ENCODE peak calls at places on chromosomes 3 and 15, in five cellular contexts. K is endothelial cell, T is RWPE1, S is psoas muscle, B is mesothelial cell of epicardium. E is an unnamed sample.

GRCh38 chr3:130258532-130258952 is 86.9 kb upstream of the COL6A5 start:
- DNase-seq in K (no peak), T (no peak), S (peak), B (no peak), E (no peak)

GRCh38 chr3:5057857-5058324 is 64.2 kb upstream of the ARL8B start:
- DNase-seq in K (peak), T (peak), S (peak), B (no peak), E (no peak)

GRCh38 chr3:190053919-190054672 is 66.6 kb downstream of the P3H2 start:
- DNase-seq in K (no peak), T (peak), S (no peak), B (no peak), E (no peak)

GRCh38 chr3:174810256-174810655 is 48.9 kb upstream of the NAALADL2 start:
- DNase-seq in K (no peak), T (no peak), S (no peak), B (no peak), E (no peak)

GRCh38 chr15:69388259-69388658 is 25.9 kb upstream of the KIF23 start:
- DNase-seq in K (no peak), T (peak), S (no peak), B (no peak), E (no peak)

GRCh38 chr15:84631706-84632272 is 22.3 kb downstream of the WDR73 start:
- DNase-seq in K (no peak), T (no peak), S (no peak), B (no peak), E (no peak)

GRCh38 chr15:57031605-57032004 is 113.2 kb downstream of the TCF12 start:
- DNase-seq in K (peak), T (no peak), S (no peak), B (no peak), E (no peak)

GRCh38 chr3:57983734-57984518 is 24.3 kb upstream of the FLNB start:
- DNase-seq in K (no peak), T (peak), S (peak), B (no peak), E (no peak)

GRCh38 chr15:55791576-55792400 is 48.8 kb upstream of the PRTG start:
- DNase-seq in K (no peak), T (peak), S (no peak), B (no peak), E (no peak)

GRCh38 chr3:64651791-64652241 is 36.0 kb downstream of the ADAMTS9 start:
- DNase-seq in K (no peak), T (no peak), S (no peak), B (no peak), E (no peak)

GRCh38 chr3:45631486-45631885 is 36.9 kb downstream of the LIMD1 start:
- DNase-seq in K (peak), T (no peak), S (no peak), B (no peak), E (no peak)

GRCh38 chr3:9100132-9100894 is 137.0 kb upstream of the RAD18 start:
- DNase-seq in K (no peak), T (no peak), S (no peak), B (no peak), E (no peak)

GRCh38 chr15:85419200-85419599 is 38.8 kb downstream of the AKAP13 start:
- DNase-seq in K (no peak), T (peak), S (no peak), B (no peak), E (no peak)

GRCh38 chr15:84734794-84735479 is 13.5 kb upstream of the ZNF592 start:
- DNase-seq in K (peak), T (no peak), S (no peak), B (peak), E (no peak)

GRCh38 chr3:58249358-58250092 is 11.9 kb downstream of the ABHD6 start:
- DNase-seq in K (no peak), T (no peak), S (no peak), B (no peak), E (no peak)

GRCh38 chr15:67458449-67458848 is 62.5 kb upstream of the C15orf61 start:
- DNase-seq in K (no peak), T (no peak), S (no peak), B (no peak), E (no peak)

GRCh38 chr3:81443948-81444347 is 317.5 kb downstream of the GBE1 start:
- DNase-seq in K (no peak), T (peak), S (no peak), B (no peak), E (no peak)

GRCh38 chr15:90957105-90957790 is 2.6 kb downstream of the RCCD1 start:
- DNase-seq in K (peak), T (peak), S (no peak), B (no peak), E (no peak)

GRCh38 chr3:115788921-115789470 is 165.7 kb downstream of the GAP43 start:
- DNase-seq in K (no peak), T (peak), S (no peak), B (no peak), E (no peak)

GRCh38 chr3:10459954-10460754 is 45.2 kb downstream of the ATP2B2 start:
- DNase-seq in K (peak), T (peak), S (peak), B (peak), E (peak)

GRCh38 chr3:124885466-124886167 is 1.5 kb downstream of the ITGB5 start:
- DNase-seq in K (no peak), T (no peak), S (no peak), B (no peak), E (no peak)

DNA sequence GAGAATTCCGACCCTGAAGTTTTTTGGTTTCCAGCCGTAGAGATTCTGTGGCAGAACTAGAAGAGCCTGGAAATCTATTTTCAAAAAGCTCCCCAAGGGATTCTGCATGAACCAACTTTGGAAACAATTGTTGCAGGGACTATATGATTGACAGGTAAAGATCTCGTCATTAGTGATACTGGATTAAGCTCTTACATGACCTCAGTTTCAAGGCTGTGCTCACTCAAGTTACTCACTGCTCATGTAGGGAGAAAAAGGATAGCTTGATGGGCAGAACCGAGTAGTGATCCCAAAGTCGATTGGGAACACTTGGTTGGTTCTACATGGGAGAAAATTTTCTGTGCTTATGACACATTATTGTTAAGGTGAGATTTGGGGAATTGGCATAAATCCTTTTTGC is 142.3 kb upstream of the RASGRP1 start:
- DNase-seq in K (no peak), T (peak), S (no peak), B (no peak), E (no peak)
- TF ChIP-seq CTCF in K (no peak), T (no peak), S (no peak), B (no peak), E (no peak)

GRCh38 chr3:15798533-15799245 is 910 bp upstream of the ANKRD28 start:
- DNase-seq in K (no peak), T (no peak), S (no peak), B (no peak), E (no peak)

GRCh38 chr3:15797600-15798303 is at the start of gene ANKRD28:
- DNase-seq in K (peak), T (peak), S (no peak), B (no peak), E (no peak)

GRCh38 chr3:15800327-15800726 is 2.5 kb upstream of the ANKRD28 start:
- DNase-seq in K (no peak), T (no peak), S (no peak), B (no peak), E (no peak)

GRCh38 chr3:15801298-15801697 is 3.5 kb upstream of the ANKRD28 start:
- DNase-seq in K (no peak), T (no peak), S (no peak), B (no peak), E (no peak)

GRCh38 chr3:15800780-15801179 is 3.0 kb upstream of the ANKRD28 start:
- DNase-seq in K (no peak), T (no peak), S (no peak), B (no peak), E (no peak)
- TF ChIP-seq CTCF in K (no peak), T (no peak), S (no peak), B (no peak), E (no peak)

GRCh38 chr3:12768579-12769527 is 9.8 kb upstream of the TMEM40 start:
- DNase-seq in K (no peak), T (no peak), S (no peak), B (no peak), E (no peak)
- TF ChIP-seq CTCF in K (no peak), T (no peak), S (no peak), B (no peak), E (no peak)

GRCh38 chr3:89373459-89373858 is 266.0 kb downstream of the EPHA3 start:
- DNase-seq in K (no peak), T (no peak), S (no peak), B (no peak), E (no peak)
- TF ChIP-seq CTCF in K (no peak), T (no peak), S (no peak), B (no peak), E (no peak)

GRCh38 chr15:94297543-94297942 is 66.2 kb downstream of the MCTP2 start:
- DNase-seq in K (no peak), T (no peak), S (no peak), B (no peak), E (no peak)
- TF ChIP-seq CTCF in K (no peak), T (no peak), S (no peak), B (no peak), E (no peak)

DNA sequence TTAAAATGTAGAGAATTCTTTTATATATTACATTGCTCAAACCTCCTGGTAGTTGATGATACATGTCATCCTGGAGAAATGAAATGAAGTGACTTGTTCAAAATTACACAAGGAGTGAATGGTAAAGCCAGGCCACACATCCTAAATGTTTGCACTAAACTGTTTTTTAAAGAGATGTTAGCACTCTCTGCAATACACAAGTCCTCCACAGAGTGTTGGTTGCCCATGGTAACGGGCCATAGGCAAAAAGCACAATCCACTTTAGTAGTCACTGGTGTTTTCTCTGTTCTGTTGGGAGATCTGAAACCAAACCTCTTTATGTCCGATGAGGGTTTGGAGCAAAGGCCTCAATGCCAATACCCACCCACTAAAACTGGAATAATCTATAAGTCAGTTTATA is 907.4 kb downstream of the NTRK3 start:
- DNase-seq in K (no peak), T (no peak), S (no peak), B (no peak), E (no peak)
- TF ChIP-seq CTCF in K (no peak), T (no peak), S (no peak), B (no peak), E (peak)

GRCh38 chr3:24367216-24367615 is 127.4 kb downstream of the THRB start:
- DNase-seq in K (no peak), T (no peak), S (no peak), B (no peak), E (no peak)

GRCh38 chr3:24367681-24368264 is 126.9 kb downstream of the THRB start:
- DNase-seq in K (no peak), T (no peak), S (no peak), B (no peak), E (no peak)

GRCh38 chr3:24364359-24364758 is 130.3 kb downstream of the THRB start:
- DNase-seq in K (no peak), T (no peak), S (no peak), B (no peak), E (no peak)

GRCh38 chr3:24363242-24363641 is 131.4 kb downstream of the THRB start:
- DNase-seq in K (no peak), T (no peak), S (no peak), B (no peak), E (no peak)

DNA sequence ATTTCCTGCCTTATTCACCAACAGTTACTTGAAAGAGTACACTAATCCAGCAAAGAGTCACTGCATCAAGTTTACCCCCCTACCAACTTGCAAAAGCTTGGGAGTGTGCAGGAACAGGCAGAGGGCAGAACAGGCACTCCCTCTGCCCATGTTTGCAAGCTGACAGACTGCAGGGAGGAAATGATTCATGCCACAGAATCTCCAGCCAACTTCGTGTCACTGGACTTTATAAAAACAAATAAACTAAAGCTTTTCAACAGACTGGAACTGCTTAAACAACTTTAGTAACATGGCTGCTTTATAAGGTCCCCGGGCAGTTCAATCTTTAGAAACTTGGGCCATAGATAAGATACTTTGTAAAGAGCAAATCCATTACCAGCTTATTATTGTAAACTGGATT is 129.5 kb downstream of the THRB start:
- DNase-seq in K (no peak), T (peak), S (peak), B (no peak), E (no peak)
- TF ChIP-seq CTCF in K (no peak), T (peak), S (peak), B (no peak), E (no peak)

GRCh38 chr3:137709011-137709601 is 55.0 kb upstream of the SOX14 start:
- DNase-seq in K (peak), T (peak), S (no peak), B (no peak), E (no peak)
- TF ChIP-seq CTCF in K (peak), T (peak), S (no peak), B (peak), E (peak)

GRCh38 chr3:30139283-30139682 is 467.1 kb upstream of the TGFBR2 start:
- DNase-seq in K (no peak), T (no peak), S (no peak), B (no peak), E (no peak)

GRCh38 chr3:30131171-30131570 is 475.2 kb upstream of the TGFBR2 start:
- DNase-seq in K (no peak), T (no peak), S (no peak), B (no peak), E (no peak)

GRCh38 chr3:30140356-30140755 is 466.0 kb upstream of the TGFBR2 start:
- DNase-seq in K (no peak), T (no peak), S (no peak), B (no peak), E (no peak)

GRCh38 chr3:30130391-30130790 is 476.0 kb upstream of the TGFBR2 start:
- DNase-seq in K (no peak), T (no peak), S (no peak), B (no peak), E (no peak)

DNA sequence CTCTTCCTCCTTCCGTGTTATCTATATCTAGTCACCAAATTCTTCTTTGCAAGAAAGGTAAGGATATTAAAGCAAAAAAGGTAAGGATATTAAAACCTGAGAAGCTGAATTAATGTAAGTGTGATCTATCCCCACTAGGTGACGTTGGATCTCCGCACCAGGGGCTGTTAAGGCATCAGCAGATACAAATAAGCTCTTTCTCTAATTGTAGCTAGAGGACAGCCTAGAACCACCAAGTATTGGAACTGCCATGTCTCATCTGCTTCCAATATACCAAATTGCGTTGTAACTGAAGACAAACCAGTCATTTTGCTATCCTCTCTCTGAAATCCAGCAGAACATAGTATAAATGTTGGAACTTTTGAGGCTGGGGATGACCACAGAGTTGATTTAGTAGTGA is 471.2 kb upstream of the TGFBR2 start:
- DNase-seq in K (no peak), T (no peak), S (no peak), B (no peak), E (no peak)
- TF ChIP-seq CTCF in K (no peak), T (no peak), S (no peak), B (no peak), E (no peak)